ENCODE peak calls at places on chromosome 5, in eight cellular contexts. One of them, this sample, is unnamed.

GRCh38 chr5:10352404-10353240 is 873 bp upstream of the MARCHF6 start:
- DNase-seq in fibroblast of pulmonary artery: peak; percentile 35
- DNase-seq in Caco-2: no peak
- DNase-seq in kidney epithelial cell: no peak
- DNase-seq in uterus: no peak
- DNase-seq in CD8-positive, alpha-beta T cell: no peak
- DNase-seq in cardiac fibroblast: no peak
- DNase-seq in omental fat pad: no peak
- DNase-seq in this sample: no peak

GRCh38 chr5:157459715-157460599 is at the start of gene NIPAL4:
- DNase-seq in cardiac fibroblast: no peak
- DNase-seq in CD8-positive, alpha-beta T cell: no peak
- DNase-seq in omental fat pad: no peak
- DNase-seq in uterus: peak; percentile 29
- DNase-seq in Caco-2: peak; percentile 34
- DNase-seq in fibroblast of pulmonary artery: no peak
- DNase-seq in kidney epithelial cell: no peak
- DNase-seq in this sample: peak; percentile 48

GRCh38 chr5:90056911-90057705 is 352.4 kb downstream of the CETN3 start:
- DNase-seq in CD8-positive, alpha-beta T cell: no peak
- DNase-seq in cardiac fibroblast: peak; percentile 20
- DNase-seq in uterus: no peak
- DNase-seq in kidney epithelial cell: no peak
- DNase-seq in omental fat pad: no peak
- DNase-seq in fibroblast of pulmonary artery: no peak
- DNase-seq in Caco-2: peak; percentile 12
- DNase-seq in this sample: no peak

GRCh38 chr5:119269061-119269579 is 86.7 kb upstream of the TNFAIP8 start:
- DNase-seq in CD8-positive, alpha-beta T cell: no peak
- DNase-seq in kidney epithelial cell: no peak
- DNase-seq in fibroblast of pulmonary artery: peak; percentile 29
- DNase-seq in uterus: peak; percentile 17
- DNase-seq in omental fat pad: no peak
- DNase-seq in Caco-2: peak; percentile 45
- DNase-seq in cardiac fibroblast: peak; percentile 30
- DNase-seq in this sample: peak; percentile 25

GRCh38 chr5:1192971-1193590 is 8.3 kb upstream of the SLC6A19 start:
- DNase-seq in CD8-positive, alpha-beta T cell: no peak
- DNase-seq in uterus: no peak
- DNase-seq in omental fat pad: no peak
- DNase-seq in cardiac fibroblast: no peak
- DNase-seq in fibroblast of pulmonary artery: no peak
- DNase-seq in kidney epithelial cell: no peak
- DNase-seq in Caco-2: no peak
- DNase-seq in this sample: no peak

GRCh38 chr5:141867651-141868050 is 10.6 kb downstream of the PCDH1 start:
- DNase-seq in cardiac fibroblast: no peak
- DNase-seq in uterus: no peak
- DNase-seq in CD8-positive, alpha-beta T cell: no peak
- DNase-seq in kidney epithelial cell: no peak
- DNase-seq in fibroblast of pulmonary artery: no peak
- DNase-seq in Caco-2: no peak
- DNase-seq in omental fat pad: no peak
- DNase-seq in this sample: no peak

GRCh38 chr5:1183424-1184162 is 17.8 kb upstream of the SLC6A19 start:
- DNase-seq in omental fat pad: no peak
- DNase-seq in cardiac fibroblast: no peak
- DNase-seq in Caco-2: no peak
- DNase-seq in CD8-positive, alpha-beta T cell: no peak
- DNase-seq in uterus: no peak
- DNase-seq in fibroblast of pulmonary artery: no peak
- DNase-seq in kidney epithelial cell: no peak
- DNase-seq in this sample: no peak

GRCh38 chr5:178287091-178287790 is 54.6 kb upstream of the PHYKPL start:
- DNase-seq in cardiac fibroblast: no peak
- DNase-seq in uterus: no peak
- DNase-seq in omental fat pad: no peak
- DNase-seq in Caco-2: no peak
- DNase-seq in kidney epithelial cell: no peak
- DNase-seq in fibroblast of pulmonary artery: no peak
- DNase-seq in CD8-positive, alpha-beta T cell: no peak
- DNase-seq in this sample: no peak

GRCh38 chr5:34627794-34628193 is 28.3 kb upstream of the RAI14 start:
- DNase-seq in Caco-2: no peak
- DNase-seq in cardiac fibroblast: peak; percentile 84
- DNase-seq in omental fat pad: no peak
- DNase-seq in fibroblast of pulmonary artery: peak; percentile 83
- DNase-seq in uterus: no peak
- DNase-seq in CD8-positive, alpha-beta T cell: no peak
- DNase-seq in kidney epithelial cell: peak; percentile 70
- DNase-seq in this sample: no peak

GRCh38 chr5:148909001-148909400 is 82.6 kb downstream of the ADRB2 start:
- DNase-seq in cardiac fibroblast: peak; percentile 60
- DNase-seq in uterus: no peak
- DNase-seq in CD8-positive, alpha-beta T cell: no peak
- DNase-seq in kidney epithelial cell: no peak
- DNase-seq in fibroblast of pulmonary artery: peak; percentile 65
- DNase-seq in Caco-2: no peak
- DNase-seq in omental fat pad: no peak
- DNase-seq in this sample: no peak

GRCh38 chr5:56183507-56183906 is 49.6 kb downstream of the ANKRD55 start:
- DNase-seq in Caco-2: no peak
- DNase-seq in uterus: no peak
- DNase-seq in cardiac fibroblast: peak; percentile 97
- DNase-seq in omental fat pad: no peak
- DNase-seq in CD8-positive, alpha-beta T cell: no peak
- DNase-seq in kidney epithelial cell: peak; percentile 100
- DNase-seq in fibroblast of pulmonary artery: peak; percentile 92
- DNase-seq in this sample: no peak

GRCh38 chr5:78533356-78533755 is 115.2 kb downstream of the LHFPL2 start:
- DNase-seq in kidney epithelial cell: no peak
- DNase-seq in uterus: no peak
- DNase-seq in cardiac fibroblast: peak; percentile 65
- DNase-seq in fibroblast of pulmonary artery: peak; percentile 71
- DNase-seq in Caco-2: peak; percentile 45
- DNase-seq in omental fat pad: no peak
- DNase-seq in CD8-positive, alpha-beta T cell: no peak
- DNase-seq in this sample: no peak

GRCh38 chr5:178385472-178385853 is 152.9 kb upstream of the PHYKPL start:
- DNase-seq in kidney epithelial cell: peak; percentile 18
- DNase-seq in uterus: no peak
- DNase-seq in fibroblast of pulmonary artery: no peak
- DNase-seq in omental fat pad: no peak
- DNase-seq in CD8-positive, alpha-beta T cell: no peak
- DNase-seq in cardiac fibroblast: peak; percentile 8
- DNase-seq in Caco-2: no peak
- DNase-seq in this sample: no peak

GRCh38 chr5:66929281-66929680 is 267.3 kb downstream of the CD180 start:
- DNase-seq in cardiac fibroblast: no peak
- DNase-seq in fibroblast of pulmonary artery: no peak
- DNase-seq in omental fat pad: no peak
- DNase-seq in CD8-positive, alpha-beta T cell: no peak
- DNase-seq in Caco-2: no peak
- DNase-seq in kidney epithelial cell: no peak
- DNase-seq in uterus: no peak
- DNase-seq in this sample: no peak

GRCh38 chr5:68285857-68286611 is 70.5 kb downstream of the PIK3R1 start:
- DNase-seq in fibroblast of pulmonary artery: peak; percentile 76
- DNase-seq in uterus: no peak
- DNase-seq in cardiac fibroblast: peak; percentile 80
- DNase-seq in CD8-positive, alpha-beta T cell: no peak
- DNase-seq in Caco-2: peak; percentile 56
- DNase-seq in omental fat pad: no peak
- DNase-seq in kidney epithelial cell: no peak
- DNase-seq in this sample: no peak

GRCh38 chr5:96584712-96585111 is 77.5 kb upstream of the CAST start:
- DNase-seq in cardiac fibroblast: no peak
- DNase-seq in Caco-2: no peak
- DNase-seq in CD8-positive, alpha-beta T cell: no peak
- DNase-seq in uterus: no peak
- DNase-seq in omental fat pad: no peak
- DNase-seq in fibroblast of pulmonary artery: no peak
- DNase-seq in kidney epithelial cell: no peak
- DNase-seq in this sample: no peak

GRCh38 chr5:89313804-89314588 is 431.0 kb upstream of the MEF2C start:
- DNase-seq in kidney epithelial cell: peak; percentile 75
- DNase-seq in Caco-2: no peak
- DNase-seq in cardiac fibroblast: peak; percentile 86
- DNase-seq in CD8-positive, alpha-beta T cell: peak; percentile 9
- DNase-seq in omental fat pad: no peak
- DNase-seq in fibroblast of pulmonary artery: peak; percentile 53
- DNase-seq in uterus: no peak
- DNase-seq in this sample: no peak

GRCh38 chr5:95114305-95114704 is 170.6 kb downstream of the MCTP1 start:
- DNase-seq in cardiac fibroblast: no peak
- DNase-seq in fibroblast of pulmonary artery: no peak
- DNase-seq in Caco-2: no peak
- DNase-seq in omental fat pad: no peak
- DNase-seq in CD8-positive, alpha-beta T cell: no peak
- DNase-seq in kidney epithelial cell: no peak
- DNase-seq in uterus: no peak
- DNase-seq in this sample: no peak

GRCh38 chr5:11363779-11364178 is 540.5 kb downstream of the CTNND2 start:
- DNase-seq in cardiac fibroblast: no peak
- DNase-seq in uterus: no peak
- DNase-seq in kidney epithelial cell: no peak
- DNase-seq in Caco-2: no peak
- DNase-seq in CD8-positive, alpha-beta T cell: no peak
- DNase-seq in fibroblast of pulmonary artery: no peak
- DNase-seq in omental fat pad: no peak
- DNase-seq in this sample: no peak

GRCh38 chr5:98503582-98503981 is 269.9 kb upstream of the RGMB start:
- DNase-seq in kidney epithelial cell: no peak
- DNase-seq in omental fat pad: no peak
- DNase-seq in CD8-positive, alpha-beta T cell: no peak
- DNase-seq in uterus: no peak
- DNase-seq in cardiac fibroblast: no peak
- DNase-seq in Caco-2: no peak
- DNase-seq in fibroblast of pulmonary artery: no peak
- DNase-seq in this sample: no peak

GRCh38 chr5:150122158-150122510 is 33.5 kb downstream of the PDGFRB start:
- DNase-seq in cardiac fibroblast: no peak
- DNase-seq in fibroblast of pulmonary artery: no peak
- DNase-seq in Caco-2: peak; percentile 74
- DNase-seq in omental fat pad: no peak
- DNase-seq in uterus: peak; percentile 20
- DNase-seq in kidney epithelial cell: no peak
- DNase-seq in CD8-positive, alpha-beta T cell: no peak
- DNase-seq in this sample: no peak
- TF ChIP-seq CTCF in cardiac fibroblast: peak; percentile 26
- TF ChIP-seq CTCF in fibroblast of pulmonary artery: peak; percentile 18
- TF ChIP-seq CTCF in Caco-2: peak; percentile 66
- TF ChIP-seq CTCF in omental fat pad: no peak
- TF ChIP-seq CTCF in uterus: no peak
- TF ChIP-seq CTCF in kidney epithelial cell: peak; percentile 31
- TF ChIP-seq CTCF in CD8-positive, alpha-beta T cell: no peak
- TF ChIP-seq CTCF in this sample: no peak

DNA sequence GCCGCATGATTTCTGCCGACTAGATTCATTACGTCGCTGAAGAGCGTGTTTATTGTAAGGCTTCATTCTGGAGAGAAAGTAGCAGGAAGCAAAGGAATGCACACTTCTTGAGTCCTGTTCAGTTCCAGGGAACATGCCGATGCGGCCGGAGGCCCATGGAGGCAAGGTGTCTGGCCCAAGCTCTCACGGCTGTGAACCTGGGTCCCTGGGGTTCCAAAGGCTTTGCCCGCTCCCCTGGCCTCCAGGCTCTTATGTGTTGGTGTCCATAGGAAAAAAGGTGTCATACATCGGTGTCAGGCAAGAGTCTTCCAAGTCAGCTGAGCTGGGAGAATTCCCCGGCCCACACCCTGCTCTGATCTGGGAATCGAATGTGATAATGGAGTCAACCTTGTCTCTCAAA is 64.7 kb downstream of the WWC1 start:
- DNase-seq in Caco-2: no peak
- DNase-seq in fibroblast of pulmonary artery: no peak
- DNase-seq in omental fat pad: no peak
- DNase-seq in CD8-positive, alpha-beta T cell: no peak
- DNase-seq in kidney epithelial cell: no peak
- DNase-seq in uterus: no peak
- DNase-seq in cardiac fibroblast: no peak
- DNase-seq in this sample: no peak
- TF ChIP-seq CTCF in Caco-2: no peak
- TF ChIP-seq CTCF in fibroblast of pulmonary artery: no peak
- TF ChIP-seq CTCF in omental fat pad: no peak
- TF ChIP-seq CTCF in CD8-positive, alpha-beta T cell: no peak
- TF ChIP-seq CTCF in kidney epithelial cell: no peak
- TF ChIP-seq CTCF in uterus: no peak
- TF ChIP-seq CTCF in cardiac fibroblast: no peak
- TF ChIP-seq CTCF in this sample: no peak

GRCh38 chr5:109373932-109374331 is 35.8 kb downstream of the PJA2 start:
- DNase-seq in fibroblast of pulmonary artery: no peak
- DNase-seq in uterus: no peak
- DNase-seq in Caco-2: no peak
- DNase-seq in cardiac fibroblast: no peak
- DNase-seq in kidney epithelial cell: no peak
- DNase-seq in CD8-positive, alpha-beta T cell: no peak
- DNase-seq in omental fat pad: no peak
- DNase-seq in this sample: no peak

GRCh38 chr5:109370343-109370742 is 39.4 kb downstream of the PJA2 start:
- DNase-seq in kidney epithelial cell: no peak
- DNase-seq in omental fat pad: no peak
- DNase-seq in fibroblast of pulmonary artery: no peak
- DNase-seq in Caco-2: no peak
- DNase-seq in CD8-positive, alpha-beta T cell: no peak
- DNase-seq in cardiac fibroblast: no peak
- DNase-seq in uterus: no peak
- DNase-seq in this sample: no peak

GRCh38 chr5:109378095-109378494 is 31.7 kb downstream of the PJA2 start:
- DNase-seq in CD8-positive, alpha-beta T cell: no peak
- DNase-seq in cardiac fibroblast: no peak
- DNase-seq in omental fat pad: no peak
- DNase-seq in Caco-2: no peak
- DNase-seq in kidney epithelial cell: no peak
- DNase-seq in fibroblast of pulmonary artery: no peak
- DNase-seq in uterus: no peak
- DNase-seq in this sample: no peak

DNA sequence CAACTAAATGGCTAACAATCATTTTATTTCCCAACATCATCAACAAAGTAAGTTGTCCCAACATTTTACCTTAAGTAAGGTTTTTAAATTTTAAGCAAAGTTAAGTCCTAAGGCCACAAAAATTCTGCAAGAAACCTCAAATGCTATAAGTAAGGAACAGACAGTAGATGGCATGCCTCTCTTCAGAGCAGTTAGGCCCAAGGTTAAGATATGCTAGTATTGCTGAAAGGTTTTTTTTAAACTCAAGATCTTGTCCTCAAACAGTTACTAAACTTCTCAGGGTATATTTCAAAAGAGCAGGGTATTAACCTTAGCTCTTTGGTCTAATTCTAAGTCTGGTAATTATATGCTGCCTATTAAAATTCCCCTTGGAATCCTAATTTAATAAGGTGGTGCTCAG is 35.1 kb downstream of the PJA2 start:
- DNase-seq in Caco-2: no peak
- DNase-seq in CD8-positive, alpha-beta T cell: no peak
- DNase-seq in fibroblast of pulmonary artery: no peak
- DNase-seq in uterus: no peak
- DNase-seq in cardiac fibroblast: no peak
- DNase-seq in omental fat pad: no peak
- DNase-seq in kidney epithelial cell: no peak
- DNase-seq in this sample: no peak
- TF ChIP-seq CTCF in Caco-2: no peak
- TF ChIP-seq CTCF in CD8-positive, alpha-beta T cell: no peak
- TF ChIP-seq CTCF in fibroblast of pulmonary artery: peak; percentile 15
- TF ChIP-seq CTCF in uterus: no peak
- TF ChIP-seq CTCF in cardiac fibroblast: no peak
- TF ChIP-seq CTCF in omental fat pad: no peak
- TF ChIP-seq CTCF in kidney epithelial cell: no peak
- TF ChIP-seq CTCF in this sample: no peak

GRCh38 chr5:170429014-170429413 is 39.8 kb upstream of the KCNMB1 start:
- DNase-seq in kidney epithelial cell: no peak
- DNase-seq in Caco-2: peak; percentile 5
- DNase-seq in omental fat pad: no peak
- DNase-seq in CD8-positive, alpha-beta T cell: no peak
- DNase-seq in fibroblast of pulmonary artery: peak; percentile 13
- DNase-seq in cardiac fibroblast: peak; percentile 25
- DNase-seq in uterus: no peak
- DNase-seq in this sample: no peak
- TF ChIP-seq CTCF in kidney epithelial cell: peak; percentile 38
- TF ChIP-seq CTCF in Caco-2: no peak
- TF ChIP-seq CTCF in omental fat pad: no peak
- TF ChIP-seq CTCF in CD8-positive, alpha-beta T cell: no peak
- TF ChIP-seq CTCF in fibroblast of pulmonary artery: peak; percentile 33
- TF ChIP-seq CTCF in cardiac fibroblast: peak; percentile 45
- TF ChIP-seq CTCF in uterus: no peak
- TF ChIP-seq CTCF in this sample: no peak

This sample was measured in activated B cell treated with CpG ODN at 0.5 μM for 24 hours.